ENCODE peak calls at places on chromosomes 12 and 14, in five cellular contexts. One of them, this sample, is unnamed.

GRCh38 chr12:10128687-10129086 is 1.3 kb downstream of the CLEC7A start:
- DNase-seq in IMR-90: no peak
- DNase-seq in mesenchymal stem cell: peak; percentile 41
- DNase-seq in H9: no peak
- DNase-seq in neuronal stem cell: no peak
- DNase-seq in this sample: peak; percentile 13

GRCh38 chr14:23321572-23322547 is 603 bp downstream of the PABPN1 start:
- DNase-seq in mesenchymal stem cell: peak; percentile 64
- DNase-seq in neuronal stem cell: peak; percentile 18
- DNase-seq in H9: no peak
- DNase-seq in IMR-90: peak; percentile 54
- DNase-seq in this sample: peak; percentile 58

GRCh38 chr14:95452176-95452889 is 64.1 kb downstream of the SYNE3 start:
- DNase-seq in neuronal stem cell: no peak
- DNase-seq in mesenchymal stem cell: peak; percentile 16
- DNase-seq in IMR-90: no peak
- DNase-seq in H9: peak; percentile 66
- DNase-seq in this sample: peak; percentile 59

GRCh38 chr12:131104464-131105350 is 151.0 kb downstream of the ADGRD1 start:
- DNase-seq in IMR-90: peak; percentile 16
- DNase-seq in mesenchymal stem cell: peak; percentile 26
- DNase-seq in H9: peak; percentile 94
- DNase-seq in neuronal stem cell: peak; percentile 83
- DNase-seq in this sample: peak; percentile 81

GRCh38 chr14:61547186-61548121 is 147.9 kb upstream of the HIF1A start:
- DNase-seq in neuronal stem cell: no peak
- DNase-seq in IMR-90: peak; percentile 95
- DNase-seq in H9: no peak
- DNase-seq in mesenchymal stem cell: peak; percentile 96
- DNase-seq in this sample: peak; percentile 74

GRCh38 chr12:121830134-121830533 is 26.3 kb downstream of the SETD1B start:
- DNase-seq in mesenchymal stem cell: no peak
- DNase-seq in IMR-90: no peak
- DNase-seq in neuronal stem cell: no peak
- DNase-seq in H9: peak; percentile 25
- DNase-seq in this sample: no peak

GRCh38 chr12:81221681-81222080 is 143.8 kb downstream of the ACSS3 start:
- DNase-seq in mesenchymal stem cell: no peak
- DNase-seq in neuronal stem cell: no peak
- DNase-seq in IMR-90: no peak
- DNase-seq in H9: no peak
- DNase-seq in this sample: no peak

GRCh38 chr14:59482471-59483331 is 1.5 kb downstream of the L3HYPDH start:
- DNase-seq in neuronal stem cell: no peak
- DNase-seq in IMR-90: peak; percentile 95
- DNase-seq in mesenchymal stem cell: peak; percentile 90
- DNase-seq in H9: no peak
- DNase-seq in this sample: peak; percentile 71

GRCh38 chr14:37081220-37081619 is 91.2 kb downstream of the SLC25A21 start:
- DNase-seq in mesenchymal stem cell: no peak
- DNase-seq in H9: no peak
- DNase-seq in neuronal stem cell: no peak
- DNase-seq in IMR-90: peak; percentile 32
- DNase-seq in this sample: peak; percentile 57

GRCh38 chr12:13293086-13293485 is 96.6 kb downstream of the EMP1 start:
- DNase-seq in neuronal stem cell: no peak
- DNase-seq in H9: no peak
- DNase-seq in IMR-90: peak; percentile 6
- DNase-seq in mesenchymal stem cell: no peak
- DNase-seq in this sample: no peak

GRCh38 chr14:68782091-68782981 is 10.5 kb downstream of the ZFP36L1 start:
- DNase-seq in neuronal stem cell: no peak
- DNase-seq in H9: no peak
- DNase-seq in mesenchymal stem cell: no peak
- DNase-seq in IMR-90: no peak
- DNase-seq in this sample: no peak

GRCh38 chr12:4220489-4220888 is 53.1 kb upstream of the CCND2 start:
- DNase-seq in IMR-90: no peak
- DNase-seq in mesenchymal stem cell: no peak
- DNase-seq in H9: no peak
- DNase-seq in neuronal stem cell: no peak
- DNase-seq in this sample: no peak

DNA sequence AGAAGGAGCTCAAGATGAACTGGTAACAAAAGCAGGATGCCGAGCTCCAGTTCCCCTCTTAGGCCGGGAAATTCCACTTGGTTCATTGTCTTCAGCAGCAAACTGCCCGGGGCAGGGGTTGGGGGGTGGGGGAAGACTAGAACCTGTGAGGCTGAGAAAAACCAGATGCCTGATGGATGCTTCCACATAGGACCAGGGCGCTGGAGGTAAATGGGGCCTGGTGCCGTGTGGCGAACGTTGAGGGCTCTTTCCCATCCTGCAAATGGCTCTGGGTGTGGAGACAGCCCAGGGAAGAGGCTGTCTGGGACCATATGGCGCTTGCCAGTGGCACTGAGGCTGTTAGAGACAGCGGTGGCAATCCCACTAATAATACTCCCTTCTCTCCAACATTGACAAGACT is 44.3 kb downstream of the MAP1LC3B2 start:
- DNase-seq in IMR-90: no peak
- DNase-seq in mesenchymal stem cell: no peak
- DNase-seq in neuronal stem cell: no peak
- DNase-seq in H9: no peak
- DNase-seq in this sample: peak; percentile 81
- H2BK5ac ChIP-seq in IMR-90: no peak overlapping the region
- H2BK5ac ChIP-seq in mesenchymal stem cell: no peak overlapping the region
- H2BK5ac ChIP-seq in neuronal stem cell: no peak overlapping the region
- H2BK5ac ChIP-seq in H9: no peak overlapping the region
- H2BK5ac ChIP-seq in this sample: no peak overlapping the region

GRCh38 chr12:53191885-53192530 is 11.3 kb upstream of the CSAD start:
- DNase-seq in H9: no peak
- DNase-seq in IMR-90: no peak
- DNase-seq in neuronal stem cell: no peak
- DNase-seq in mesenchymal stem cell: no peak
- DNase-seq in this sample: no peak
- H3K4me2 ChIP-seq in H9: no peak overlapping the region
- H3K4me2 ChIP-seq in IMR-90: no peak overlapping the region
- H3K4me2 ChIP-seq in neuronal stem cell: no peak overlapping the region
- H3K4me2 ChIP-seq in mesenchymal stem cell: no peak overlapping the region
- H3K4me2 ChIP-seq in this sample: no peak overlapping the region

GRCh38 chr12:124082676-124083075 is 109.7 kb downstream of the ZNF664 start:
- DNase-seq in H9: no peak
- DNase-seq in mesenchymal stem cell: no peak
- DNase-seq in neuronal stem cell: no peak
- DNase-seq in IMR-90: no peak
- DNase-seq in this sample: no peak
- H2BK15ac ChIP-seq in H9: no peak overlapping the region
- H2BK15ac ChIP-seq in mesenchymal stem cell: no peak overlapping the region
- H2BK15ac ChIP-seq in neuronal stem cell: no peak overlapping the region
- H2BK15ac ChIP-seq in IMR-90: no peak overlapping the region
- H2BK15ac ChIP-seq in this sample: no peak overlapping the region

DNA sequence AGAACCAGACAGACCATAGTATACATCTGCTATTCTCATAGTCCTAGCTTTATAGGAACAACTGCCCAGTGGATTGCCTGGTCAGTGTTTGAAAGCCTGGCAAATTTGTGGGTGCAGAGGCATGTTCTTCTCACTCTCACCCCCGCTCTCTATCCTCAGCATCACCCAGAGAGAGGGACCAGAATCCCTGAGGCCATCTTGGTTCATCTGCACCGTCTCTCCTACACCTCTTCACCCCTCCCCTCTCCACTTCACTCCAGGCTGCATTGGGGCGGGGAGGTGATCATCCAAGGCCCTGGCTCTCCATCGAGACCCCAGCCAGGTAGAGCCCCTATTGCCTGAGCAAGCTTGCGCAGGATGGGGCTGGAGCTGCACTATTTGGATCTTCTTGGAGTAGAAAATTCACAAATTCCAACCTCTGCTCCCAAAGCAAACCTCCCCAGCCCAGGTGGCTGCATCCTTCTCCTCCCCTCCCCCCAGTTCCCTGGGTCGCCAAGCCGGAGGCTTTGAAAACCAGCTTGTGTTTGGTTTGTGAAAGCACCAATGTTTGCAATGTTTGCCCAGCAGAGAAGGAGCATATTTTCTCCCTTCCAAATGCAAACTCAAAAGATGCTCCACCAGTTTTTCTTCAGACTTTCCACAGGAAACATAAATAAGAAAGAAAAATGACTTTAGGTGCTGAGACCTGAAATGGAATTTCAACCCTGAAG is 18.6 kb upstream of the COL2A1 start:
- DNase-seq in mesenchymal stem cell: no peak
- DNase-seq in IMR-90: no peak
- DNase-seq in neuronal stem cell: no peak
- DNase-seq in H9: no peak
- DNase-seq in this sample: peak; percentile 32
- H2BK5ac ChIP-seq in mesenchymal stem cell: no peak overlapping the region
- H2BK5ac ChIP-seq in IMR-90: no peak overlapping the region
- H2BK5ac ChIP-seq in neuronal stem cell: no peak overlapping the region
- H2BK5ac ChIP-seq in H9: no peak overlapping the region
- H2BK5ac ChIP-seq in this sample: no peak overlapping the region

GRCh38 chr12:101823891-101824290 is 6.9 kb downstream of the GNPTAB start:
- DNase-seq in H9: peak; percentile 81
- DNase-seq in mesenchymal stem cell: peak; percentile 50
- DNase-seq in IMR-90: no peak
- DNase-seq in neuronal stem cell: peak; percentile 20
- DNase-seq in this sample: peak; percentile 89
- H3K4me2 ChIP-seq in H9: no peak overlapping the region
- H3K4me2 ChIP-seq in mesenchymal stem cell: no peak overlapping the region
- H3K4me2 ChIP-seq in IMR-90: no peak overlapping the region
- H3K4me2 ChIP-seq in neuronal stem cell: no peak overlapping the region
- H3K4me2 ChIP-seq in this sample: no peak overlapping the region

GRCh38 chr14:64955297-64955696 is 12.8 kb upstream of the GPX2 start:
- DNase-seq in neuronal stem cell: no peak
- DNase-seq in IMR-90: no peak
- DNase-seq in H9: no peak
- DNase-seq in mesenchymal stem cell: no peak
- DNase-seq in this sample: peak; percentile 66
- H2BK15ac ChIP-seq in neuronal stem cell: no peak overlapping the region
- H2BK15ac ChIP-seq in IMR-90: no peak overlapping the region
- H2BK15ac ChIP-seq in H9: no peak overlapping the region
- H2BK15ac ChIP-seq in mesenchymal stem cell: no peak overlapping the region
- H2BK15ac ChIP-seq in this sample: no peak overlapping the region

This sample was measured in mesendoderm.